ENCODE peak calls at places on chromosomes 6 and 20, in ten cellular contexts. O, Q, D, G, H, F, M, S, Y and P are unnamed samples.

GRCh38 chr20:30593572-30593971 is 663.9 kb upstream of the DEFB115 start:
- DNase-seq in O (no peak), Q (no peak), D (no peak), G (no peak), H (no peak), F (no peak), M (no peak), S (no peak), Y (no peak), P (no peak)

GRCh38 chr6:3419624-3420272 is 37.1 kb downstream of the SLC22A23 start:
- DNase-seq in O (peak; percentile 66), Q (peak; percentile 96), D (no peak), G (no peak), H (no peak), F (no peak), M (no peak), S (no peak), Y (peak; percentile 17), P (peak; percentile 70)

GRCh38 chr20:58131581-58132142 is 96.8 kb downstream of the ANKRD60 start:
- DNase-seq in O (peak; percentile 100), Q (no peak), D (no peak), G (no peak), H (no peak), F (no peak), M (no peak), S (no peak), Y (peak; percentile 75), P (peak; percentile 86)

GRCh38 chr6:36378243-36378920 is 9.1 kb downstream of the ETV7 start:
- DNase-seq in O (no peak), Q (no peak), D (no peak), G (no peak), H (no peak), F (no peak), M (no peak), S (no peak), Y (no peak), P (no peak)

GRCh38 chr6:148682990-148683389 is 63.8 kb upstream of the UST start:
- DNase-seq in O (no peak), Q (no peak), D (no peak), G (no peak), H (no peak), F (no peak), M (no peak), S (peak; percentile 56), Y (no peak), P (no peak)

GRCh38 chr6:29947292-29947980 is 5.1 kb downstream of the HLA-A start:
- DNase-seq in O (no peak), Q (no peak), D (no peak), G (no peak), H (no peak), F (no peak), M (no peak), S (no peak), Y (no peak), P (no peak)

GRCh38 chr6:168384045-168385038 is 56.6 kb upstream of the SMOC2 start:
- DNase-seq in O (no peak), Q (no peak), D (no peak), G (no peak), H (no peak), F (peak; percentile 25), M (no peak), S (no peak), Y (no peak), P (no peak)

GRCh38 chr6:74410630-74411029 is 714.6 kb downstream of the CD109 start:
- DNase-seq in O (peak; percentile 46), Q (no peak), D (no peak), G (no peak), H (no peak), F (no peak), M (no peak), S (no peak), Y (no peak), P (no peak)

GRCh38 chr6:31908791-31909190 is 6.9 kb upstream of the ZBTB12 start:
- DNase-seq in O (peak; percentile 45), Q (no peak), D (no peak), G (no peak), H (no peak), F (no peak), M (no peak), S (no peak), Y (no peak), P (peak; percentile 77)

GRCh38 chr6:108758884-108759283 is 89.3 kb upstream of the ARMC2 start:
- DNase-seq in O (no peak), Q (no peak), D (no peak), G (no peak), H (no peak), F (no peak), M (no peak), S (no peak), Y (no peak), P (no peak)